ENCODE peak calls at places on chromosome 11, in ten cellular contexts. A, F, O, C, Q, J, B, W, H and N are unnamed samples. For H3K27me3, the result is how much of the 10 kb centered on the place peaks cover.

GRCh38 chr11:11993814-11994213 is 14.6 kb downstream of the DKK3 start:
- DNase-seq in F (peak), J (peak), C (peak), A (peak), H (no peak), Q (no peak), O (no peak), B (peak), W (no peak), N (no peak)

GRCh38 chr11:111957663-111958415 is 20.7 kb downstream of the DIXDC1 start:
- DNase-seq in C (no peak), O (no peak), W (no peak), Q (no peak), F (no peak), J (no peak), A (no peak), B (no peak), H (no peak), N (no peak)

GRCh38 chr11:71198823-71199165 is 53.6 kb downstream of the SHANK2 start:
- DNase-seq in C (no peak), W (no peak), A (no peak), J (no peak), Q (no peak), H (no peak), F (no peak), O (no peak), B (no peak), N (no peak)

GRCh38 chr11:83051760-83052671 is 19.7 kb downstream of the RAB30 start:
- DNase-seq in J (peak), F (peak), H (peak), Q (peak), B (no peak), A (no peak), W (no peak), O (no peak), C (peak), N (peak)

GRCh38 chr11:2772544-2773031 is 72.8 kb upstream of the KCNQ1OT1 start:
- DNase-seq in B (peak), O (no peak), H (peak), A (no peak), F (peak), C (peak), Q (no peak), W (no peak), J (peak), N (peak)

GRCh38 chr11:26700536-26701235 is 21.2 kb downstream of the SLC5A12 start:
- DNase-seq in C (no peak), W (no peak), O (no peak), J (no peak), H (no peak), Q (no peak), F (no peak), A (peak), B (no peak), N (no peak)

GRCh38 chr11:115178705-115179104 is 325.5 kb downstream of the CADM1 start:
- DNase-seq in O (no peak), A (peak), W (no peak), B (no peak), F (no peak), H (no peak), C (no peak), Q (no peak), J (no peak), N (no peak)

GRCh38 chr11:47004595-47005033 is 68.1 kb downstream of the CSTPP1 start:
- DNase-seq in O (no peak), H (peak), Q (peak), J (peak), A (no peak), F (peak), B (no peak), W (peak), C (peak), N (peak)

GRCh38 chr11:96187779-96188624 is 155.0 kb downstream of the MAML2 start:
- DNase-seq in O (no peak), B (no peak), J (peak), F (peak), H (no peak), A (no peak), W (no peak), C (no peak), Q (peak), N (no peak)

GRCh38 chr11:128725630-128726461 is 32.0 kb downstream of the FLI1 start:
- DNase-seq in C (no peak), J (no peak), W (peak), F (peak), B (no peak), Q (no peak), A (no peak), H (no peak), O (peak), N (peak)

GRCh38 chr11:128724891-128725611 is 31.2 kb downstream of the FLI1 start:
- DNase-seq in F (no peak), A (no peak), Q (no peak), B (no peak), H (no peak), O (no peak), W (no peak), C (no peak), J (no peak), N (no peak)

GRCh38 chr11:128727811-128728431 is 34.0 kb downstream of the FLI1 start:
- DNase-seq in F (no peak), H (no peak), W (no peak), Q (no peak), O (no peak), J (no peak), B (no peak), A (no peak), C (no peak), N (no peak)

GRCh38 chr11:128727320-128727719 is 33.4 kb downstream of the FLI1 start:
- DNase-seq in F (no peak), C (no peak), Q (no peak), O (no peak), H (no peak), W (no peak), A (no peak), B (no peak), J (no peak), N (no peak)

DNA sequence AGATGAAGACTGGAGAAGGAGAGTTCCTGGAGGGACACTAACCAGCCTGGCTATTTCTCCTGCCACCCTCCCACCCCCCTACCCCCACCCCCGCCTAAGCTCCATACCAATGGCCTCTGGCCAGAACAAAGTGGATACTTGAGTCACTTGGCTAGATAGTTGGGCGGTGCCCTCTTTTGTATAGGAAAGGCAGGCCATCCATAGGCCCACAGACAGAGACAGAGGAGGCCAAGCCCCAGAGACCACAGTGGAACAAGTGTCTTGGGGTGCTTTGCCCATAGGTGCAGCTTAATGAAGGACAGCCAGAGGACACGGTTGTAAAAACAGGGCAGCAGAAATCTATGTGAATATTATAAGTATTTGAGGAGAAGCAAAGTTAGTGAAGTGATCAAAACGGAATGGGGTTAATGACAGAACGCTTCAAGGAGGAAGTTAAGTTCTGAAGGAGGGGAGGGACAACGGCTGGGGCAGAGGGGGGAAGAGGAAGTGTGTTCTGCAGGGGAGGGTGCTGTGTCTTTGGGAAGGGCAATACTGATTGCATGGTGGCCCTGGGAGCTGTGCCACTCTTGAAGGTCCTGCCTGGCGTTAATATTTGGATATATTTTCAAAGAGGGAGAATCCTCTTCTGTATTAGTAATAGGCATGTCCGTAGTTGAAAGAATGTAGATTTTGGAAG is 32.7 kb downstream of the FLI1 start:
- DNase-seq in O (peak), A (no peak), C (no peak), W (peak), F (no peak), B (no peak), J (no peak), H (no peak), Q (no peak), N (no peak)
- H3K27me3 ChIP-seq in O (under half), A (under half), C (under half), W (under half), F (under half), B (half or more), J (under half), H (under half), Q (under half), N (under half)

DNA sequence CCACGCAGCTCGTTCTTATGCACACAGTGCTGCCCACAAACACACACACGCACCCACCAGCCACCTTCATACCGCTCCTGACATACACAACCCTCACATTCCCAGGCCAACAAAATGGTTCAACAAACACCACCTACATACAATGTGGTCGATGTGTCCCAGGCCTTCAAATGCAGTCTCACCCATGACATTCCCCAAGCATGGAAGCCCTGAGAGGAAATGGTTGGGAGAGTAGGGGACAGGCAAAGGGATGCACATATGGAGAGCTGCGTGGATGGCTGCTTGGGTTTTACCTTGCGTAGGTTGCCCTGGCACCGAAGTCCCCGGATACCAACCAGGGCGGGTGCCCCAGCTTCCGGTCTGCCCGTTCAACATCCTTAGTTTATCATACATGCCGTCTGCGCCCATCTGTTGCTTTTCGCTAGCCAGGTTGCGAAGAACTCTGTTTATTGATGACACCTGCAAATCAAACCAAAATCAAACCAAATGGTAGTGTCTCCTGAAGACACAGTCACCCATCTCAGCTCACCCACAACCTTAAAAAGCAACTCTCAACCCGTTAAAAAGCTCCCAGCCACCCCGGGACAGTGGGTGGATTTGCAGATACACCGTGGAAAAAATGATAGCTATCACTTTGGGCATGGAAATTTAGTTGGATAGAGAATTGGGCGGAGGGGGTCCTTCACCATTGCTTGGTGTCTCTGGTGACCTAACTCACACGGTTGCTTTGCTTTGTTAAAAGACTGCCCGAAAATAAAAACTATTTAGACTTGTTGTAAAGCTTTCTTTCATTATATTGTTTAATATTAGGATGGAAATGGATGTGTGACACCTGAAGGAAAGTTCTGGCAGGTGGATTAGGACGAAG is 10.5 kb downstream of the PAX6 start:
- DNase-seq in J (no peak), W (no peak), F (no peak), O (no peak), Q (no peak), C (no peak), B (no peak), A (peak), H (no peak), N (no peak)
- H3K27me3 ChIP-seq in J (under half), W (half or more), F (half or more), O (half or more), Q (under half), C (half or more), B (under half), A (half or more), H (under half), N (half or more)

DNA sequence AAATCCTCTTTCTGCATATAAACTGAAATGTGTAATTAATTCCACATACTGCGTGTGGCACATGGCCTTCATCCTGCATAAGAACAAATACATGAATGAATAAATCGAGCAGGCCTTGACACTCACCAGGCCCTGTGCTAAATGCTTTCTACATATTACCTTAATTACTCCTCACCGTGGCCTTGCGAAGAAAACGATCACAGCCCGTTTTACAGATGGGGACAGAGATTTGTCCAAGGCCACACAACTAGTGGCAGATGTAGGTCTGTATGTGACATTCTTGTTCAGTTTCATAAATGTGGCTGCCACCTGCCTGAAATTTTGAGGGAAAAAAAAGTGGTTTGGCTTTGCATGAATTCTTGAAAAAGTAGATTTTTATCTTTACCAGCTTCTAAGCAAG is 5.7 kb upstream of the CCND1 start:
- DNase-seq in W (no peak), B (no peak), H (no peak), Q (no peak), A (no peak), F (no peak), J (no peak), O (no peak), C (no peak), N (no peak)
- H3K27me3 ChIP-seq in W (under half), B (under half), H (under half), Q (under half), A (under half), F (under half), J (under half), O (under half), C (under half), N (under half)

GRCh38 chr11:123362941-123363340 is 67.1 kb upstream of the GRAMD1B start:
- DNase-seq in Q (no peak), B (no peak), F (no peak), A (no peak), H (no peak), W (peak), C (no peak), J (no peak), O (no peak), N (no peak)

GRCh38 chr11:123364145-123364544 is 65.9 kb upstream of the GRAMD1B start:
- DNase-seq in H (no peak), J (no peak), C (no peak), B (no peak), W (no peak), A (peak), Q (no peak), F (no peak), O (no peak), N (no peak)

GRCh38 chr11:123365955-123366354 is 64.1 kb upstream of the GRAMD1B start:
- DNase-seq in B (no peak), W (no peak), C (no peak), A (peak), H (no peak), Q (no peak), F (no peak), J (no peak), O (no peak), N (no peak)

GRCh38 chr11:123360267-123360936 is 69.7 kb upstream of the GRAMD1B start:
- DNase-seq in H (no peak), J (no peak), W (no peak), A (no peak), F (no peak), O (no peak), B (no peak), Q (no peak), C (no peak), N (no peak)

GRCh38 chr11:123363556-123363955 is 66.5 kb upstream of the GRAMD1B start:
- DNase-seq in F (no peak), C (no peak), B (no peak), W (no peak), H (no peak), J (no peak), Q (no peak), A (no peak), O (no peak), N (no peak)
- H3K27me3 ChIP-seq in F (half or more), C (under half), B (half or more), W (under half), H (under half), J (under half), Q (under half), A (under half), O (under half), N (under half)

DNA sequence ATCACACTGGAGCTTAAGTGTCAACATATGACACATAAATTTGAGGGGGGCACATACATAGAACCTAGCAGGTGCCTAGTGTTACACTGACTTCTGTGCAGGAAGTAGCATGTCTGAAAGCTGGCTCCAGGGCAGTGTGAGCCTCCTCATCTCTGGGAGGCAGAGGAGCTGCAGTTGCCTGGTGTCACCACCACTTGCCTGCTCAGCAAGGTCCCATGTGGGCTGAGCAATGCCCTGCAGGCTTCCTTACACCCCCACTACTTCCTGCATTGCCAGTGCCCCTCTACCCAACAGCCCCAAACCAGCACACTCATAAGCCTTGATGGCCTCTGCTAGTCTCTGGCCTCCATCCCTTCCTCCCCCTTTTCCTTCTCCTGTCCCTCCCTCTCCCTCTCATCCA is 165.8 kb downstream of the BUD13 start:
- DNase-seq in A (no peak), B (no peak), Q (no peak), O (no peak), W (no peak), H (no peak), F (no peak), J (no peak), C (no peak), N (no peak)
- H3K27me3 ChIP-seq in A (under half), B (under half), Q (under half), O (under half), W (under half), H (under half), F (under half), J (under half), C (under half), N (under half)

DNA sequence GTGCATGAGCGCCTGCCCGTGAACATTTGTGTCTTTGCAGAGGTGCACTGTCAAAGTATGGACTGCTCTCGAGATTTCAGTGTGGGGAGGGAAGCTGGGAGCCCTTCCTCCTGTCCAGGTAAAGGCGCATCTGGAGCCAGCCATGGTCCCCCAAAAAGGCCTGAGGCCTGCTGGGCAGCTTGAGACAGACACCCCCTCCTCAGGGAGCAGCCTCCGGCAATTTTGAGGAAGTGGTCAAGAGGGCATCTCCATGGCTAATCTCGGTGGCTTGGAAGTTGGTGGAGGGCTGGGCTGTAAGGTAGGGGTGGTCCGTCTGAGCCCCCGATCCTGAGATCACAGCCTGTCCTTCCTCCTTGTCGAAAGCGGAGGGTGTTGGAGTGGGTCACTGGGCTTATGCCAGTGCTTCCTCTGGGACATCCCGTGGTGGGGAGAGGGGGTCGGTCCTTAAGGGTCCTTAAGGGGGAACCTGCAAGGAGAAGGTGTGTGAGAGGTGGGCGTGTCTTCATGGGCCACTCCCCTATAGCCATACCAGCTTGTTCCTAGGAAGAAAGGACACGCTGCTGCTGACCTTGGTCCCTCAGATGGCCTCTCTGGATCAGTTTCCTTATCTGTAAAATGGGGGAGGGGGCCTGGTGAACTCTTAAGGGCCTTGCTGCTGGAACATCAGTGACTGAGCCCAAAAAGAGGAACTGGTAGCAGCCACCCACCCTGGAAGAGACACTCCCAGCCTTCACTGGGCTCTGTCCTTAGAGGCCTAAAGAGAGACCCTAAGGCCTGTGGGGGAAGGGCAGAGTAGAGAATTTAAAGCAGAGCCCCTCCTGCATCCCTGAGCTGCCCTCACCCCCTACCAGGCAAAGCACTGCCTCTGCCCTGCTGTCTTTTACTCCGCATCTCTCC is 2.6 kb downstream of the KCNC1 start:
- DNase-seq in Q (no peak), H (no peak), F (no peak), J (no peak), W (no peak), A (no peak), C (peak), O (no peak), B (no peak), N (no peak)
- H3K27me3 ChIP-seq in Q (under half), H (under half), F (half or more), J (half or more), W (under half), A (half or more), C (under half), O (under half), B (under half), N (half or more)

DNA sequence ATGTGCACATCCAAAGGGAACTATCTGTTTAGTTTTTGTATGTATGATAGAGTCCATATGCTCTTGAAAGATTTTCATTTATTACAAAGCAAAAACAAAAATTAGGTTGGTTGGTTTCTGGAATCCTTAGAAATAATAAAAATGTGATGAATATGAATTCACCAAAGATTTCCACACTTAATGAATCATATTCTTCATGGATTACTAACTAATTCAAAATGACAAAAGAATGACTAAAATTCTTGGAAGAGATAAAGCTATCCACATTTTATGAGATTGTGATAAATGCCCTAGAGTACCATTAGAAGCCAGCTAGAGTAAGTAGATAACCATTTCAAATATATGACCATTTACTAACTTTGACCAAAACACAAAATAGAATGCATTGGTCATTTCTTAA is 261.0 kb downstream of the SBF2 start:
- DNase-seq in C (no peak), O (no peak), H (no peak), A (no peak), B (no peak), W (no peak), J (no peak), F (peak), Q (no peak), N (no peak)
- H3K27me3 ChIP-seq in C (under half), O (under half), H (under half), A (under half), B (under half), W (under half), J (under half), F (under half), Q (under half), N (under half)